ENCODE peak calls at places on chromosomes 12 and 14, in eight cellular contexts. U, R, I, S, B, C, M and O are unnamed samples.

GRCh38 chr14:73239463-73240241 is 2.3 kb downstream of the PAPLN start:
- DNase-seq in B (peak; percentile 71), R (peak; percentile 56), M (peak; percentile 89), U (peak; percentile 68), I (peak; percentile 53), C (no peak), S (no peak), O (no peak)

GRCh38 chr14:58755026-58755929 is 117.5 kb downstream of the DACT1 start:
- DNase-seq in M (no peak), R (no peak), U (peak; percentile 20), B (peak; percentile 65), I (no peak), C (no peak), S (no peak), O (no peak)

GRCh38 chr12:2693204-2693860 is 101.4 kb upstream of the FKBP4 start:
- DNase-seq in C (no peak), S (no peak), R (no peak), U (no peak), B (no peak), M (no peak), I (no peak), O (no peak)

GRCh38 chr12:25384954-25385216 is 134.2 kb upstream of the KRAS start:
- DNase-seq in I (no peak), B (no peak), R (no peak), M (no peak), S (no peak), C (no peak), U (no peak), O (no peak)

GRCh38 chr14:34718750-34719304 is 4.4 kb upstream of the CFL2 start:
- DNase-seq in U (peak; percentile 68), S (no peak), B (peak; percentile 79), R (peak; percentile 40), C (no peak), M (no peak), I (no peak), O (no peak)

GRCh38 chr12:49763006-49763591 is 21.7 kb downstream of the TMBIM6 start:
- DNase-seq in U (peak; percentile 70), R (no peak), M (no peak), B (peak; percentile 26), C (peak; percentile 82), S (peak; percentile 38), I (no peak), O (no peak)

GRCh38 chr12:132761032-132761910 is at the start of gene ANKLE2:
- DNase-seq in R (peak; percentile 41), C (peak; percentile 81), M (peak; percentile 94), I (no peak), S (no peak), B (peak; percentile 80), U (peak; percentile 84), O (peak; percentile 11)

GRCh38 chr14:32662234-32662633 is 276.4 kb upstream of the NPAS3 start:
- DNase-seq in R (peak; percentile 23), U (peak; percentile 53), C (no peak), B (peak; percentile 33), M (no peak), S (no peak), I (no peak), O (no peak)

GRCh38 chr12:4169959-4170358 is 103.6 kb upstream of the CCND2 start:
- DNase-seq in B (no peak), S (no peak), I (no peak), M (no peak), U (no peak), R (no peak), C (no peak), O (no peak)

GRCh38 chr12:123427036-123427769 is 9.3 kb downstream of the RILPL2 start:
- DNase-seq in R (no peak), S (no peak), B (no peak), M (no peak), I (no peak), C (no peak), U (no peak), O (no peak)

GRCh38 chr12:6361834-6362233 is 13.5 kb downstream of the SCNN1A start:
- DNase-seq in U (peak; percentile 21), M (peak; percentile 79), B (peak; percentile 45), I (no peak), C (peak; percentile 80), R (no peak), S (no peak), O (no peak)

GRCh38 chr14:92819011-92819410 is 24.9 kb downstream of the GOLGA5 start:
- DNase-seq in I (no peak), M (no peak), S (no peak), B (no peak), U (no peak), C (no peak), R (no peak), O (no peak)

GRCh38 chr12:86186449-86186848 is 69.7 kb downstream of the MGAT4C start:
- DNase-seq in R (no peak), C (no peak), M (no peak), B (peak; percentile 3), U (no peak), S (no peak), I (no peak), O (no peak)

GRCh38 chr12:94762259-94762942 is 112.0 kb upstream of the TMCC3 start:
- DNase-seq in M (no peak), S (no peak), B (no peak), I (no peak), C (no peak), R (no peak), U (peak; percentile 26), O (no peak)

GRCh38 chr14:69807192-69807591 is 10.2 kb upstream of the SLC10A1 start:
- DNase-seq in B (no peak), C (no peak), R (no peak), U (no peak), M (no peak), S (no peak), I (no peak), O (no peak)

GRCh38 chr12:50282581-50283229 is 615 bp downstream of the LIMA1 start:
- DNase-seq in I (no peak), C (no peak), S (no peak), U (peak; percentile 54), M (no peak), R (peak; percentile 48), B (peak; percentile 54), O (no peak)

GRCh38 chr12:112839386-112839972 is 47.9 kb downstream of the RPH3A start:
- DNase-seq in C (no peak), S (no peak), M (no peak), R (peak; percentile 84), B (peak; percentile 87), I (peak; percentile 76), U (peak; percentile 93), O (no peak)

GRCh38 chr14:96167224-96168148 is 37.2 kb upstream of the BDKRB2 start:
- DNase-seq in I (peak; percentile 24), B (peak; percentile 73), U (peak; percentile 67), C (no peak), S (no peak), R (peak; percentile 77), M (no peak), O (peak; percentile 83)

GRCh38 chr12:54277823-54278276 is 2.1 kb downstream of the CBX5 start:
- DNase-seq in M (no peak), R (peak; percentile 53), I (no peak), S (no peak), B (peak; percentile 61), C (no peak), U (peak; percentile 65), O (no peak)

DNA sequence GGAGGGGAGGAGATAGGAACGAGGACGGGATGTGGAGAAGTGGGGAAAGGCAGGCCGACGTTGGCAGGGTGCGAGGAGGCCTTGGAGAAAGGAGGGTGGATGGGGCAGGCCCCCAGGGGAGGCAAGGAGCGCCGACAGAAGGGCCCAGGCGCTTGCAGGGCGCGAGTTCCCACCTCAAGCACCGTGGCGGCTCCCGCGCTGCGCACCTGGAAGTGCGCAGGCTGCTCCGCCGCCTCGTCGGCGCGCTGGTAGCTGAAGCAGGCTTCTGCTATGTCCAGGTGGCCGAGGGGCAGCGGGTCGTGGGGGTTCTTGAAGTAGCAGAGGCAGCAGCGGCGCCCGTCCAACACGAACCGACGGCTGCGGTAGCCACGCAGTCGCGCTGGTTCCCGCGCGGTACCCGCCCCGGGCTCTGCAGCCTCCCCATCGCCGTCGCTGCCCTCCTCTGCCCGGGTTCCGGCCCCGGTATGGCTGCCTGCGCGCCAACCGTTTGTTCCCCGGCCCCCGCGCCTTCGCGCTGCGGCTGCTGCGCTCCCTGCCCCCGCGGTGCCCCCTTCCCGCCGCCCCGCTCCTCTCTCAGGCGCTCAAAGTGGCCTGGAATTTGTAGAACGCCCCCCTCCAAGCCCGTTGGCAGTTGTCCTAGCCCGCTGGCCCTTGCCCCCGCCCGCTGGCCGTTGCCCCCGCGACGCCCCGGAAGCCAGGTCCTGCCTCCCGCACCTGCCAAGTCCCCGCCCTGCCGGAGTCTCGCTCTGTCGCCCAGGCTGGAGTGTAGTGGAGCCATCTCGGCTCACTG is 1.1 kb upstream of the ACTR6 start:
- DNase-seq in U (peak; percentile 2), S (peak; percentile 23), C (peak; percentile 93), B (peak; percentile 25), R (peak; percentile 7), M (peak; percentile 94), I (no peak), O (no peak)
- TF ChIP-seq CTCF in U (no peak), S (no peak), C (no peak), B (no peak), R (no peak), M (no peak), I (no peak), O (no peak)

GRCh38 chr12:512933-513332 is 53.2 kb downstream of the B4GALNT3 start:
- DNase-seq in R (no peak), B (no peak), M (no peak), C (no peak), I (no peak), U (no peak), S (no peak), O (no peak)

GRCh38 chr12:520119-520518 is 60.4 kb downstream of the B4GALNT3 start:
- DNase-seq in M (no peak), C (no peak), S (no peak), R (no peak), I (no peak), U (no peak), B (no peak), O (no peak)

GRCh38 chr12:522692-523378 is 63.1 kb downstream of the B4GALNT3 start:
- DNase-seq in U (no peak), R (no peak), S (no peak), B (no peak), I (no peak), C (no peak), M (no peak), O (no peak)

GRCh38 chr12:513446-513845 is 53.7 kb downstream of the B4GALNT3 start:
- DNase-seq in I (no peak), R (no peak), C (no peak), U (no peak), S (no peak), M (no peak), B (no peak), O (no peak)

GRCh38 chr12:517538-517937 is 57.8 kb downstream of the B4GALNT3 start:
- DNase-seq in U (no peak), I (no peak), B (no peak), R (no peak), M (no peak), S (no peak), C (no peak), O (no peak)
- H3K4me3 ChIP-seq in U (no peak overlapping the region), I (no peak overlapping the region), B (no peak overlapping the region), R (no peak overlapping the region), M (no peak overlapping the region), S (no peak overlapping the region), C (no peak overlapping the region), O (no peak overlapping the region)

GRCh38 chr12:56751712-56752598 is at the start of gene PRIM1:
- DNase-seq in I (peak; percentile 22), U (peak; percentile 81), C (peak; percentile 93), M (peak; percentile 97), B (peak; percentile 70), S (peak; percentile 64), R (peak; percentile 66), O (peak; percentile 29)
- TF ChIP-seq CTCF in I (no peak), U (peak; percentile 20), C (peak; percentile 26), M (peak; percentile 55), B (no peak), S (no peak), R (no peak), O (no peak)

GRCh38 chr12:122228092-122228491 is 2.2 kb upstream of the DIABLO start:
- DNase-seq in U (no peak), R (no peak), I (no peak), M (no peak), S (no peak), C (no peak), B (no peak), O (no peak)
- H3K4me3 ChIP-seq in U (no peak overlapping the region), R (no peak overlapping the region), I (no peak overlapping the region), M (no peak overlapping the region), S (no peak overlapping the region), C (no peak overlapping the region), B (no peak overlapping the region), O (no peak overlapping the region)